ENCODE peak calls at places on chromosomes 7 and 10, in four cellular contexts. T is HCT116, V is H1, B is HepG2. K is an unnamed sample.

GRCh38 chr10:121579656-121580055 is 18.6 kb downstream of the FGFR2 start:
- DNase-seq in B (no peak), T (no peak), V (no peak), K (no peak)

GRCh38 chr7:100546129-100546867 is 7.3 kb downstream of the AGFG2 start:
- DNase-seq in T (no peak), B (peak), V (no peak), K (no peak)

GRCh38 chr7:155680864-155681263 is 36.4 kb downstream of the RBM33 start:
- DNase-seq in V (no peak), T (no peak), B (no peak), K (no peak)

GRCh38 chr7:73429218-73429617 is 4.4 kb upstream of the FZD9 start:
- DNase-seq in V (no peak), T (no peak), B (no peak), K (no peak)

GRCh38 chr7:112140600-112140999 is 65.6 kb downstream of the DOCK4 start:
- DNase-seq in V (no peak), B (no peak), T (no peak), K (no peak)

GRCh38 chr10:112835933-112836564 is 114.0 kb upstream of the TCF7L2 start:
- DNase-seq in V (no peak), T (no peak), B (peak), K (no peak)

GRCh38 chr7:94129443-94130140 is 125.4 kb upstream of the BET1 start:
- DNase-seq in T (no peak), B (peak), V (no peak), K (no peak)

GRCh38 chr7:37067961-37068536 is 343.8 kb upstream of the AOAH start:
- DNase-seq in B (no peak), T (no peak), V (no peak), K (no peak)

GRCh38 chr7:158357898-158358821 is 229.5 kb downstream of the PTPRN2 start:
- DNase-seq in V (no peak), B (no peak), T (no peak), K (no peak)

GRCh38 chr10:37794305-37794976 is 63.0 kb downstream of the ZNF248 start:
- DNase-seq in T (no peak), V (no peak), B (peak), K (no peak)

GRCh38 chr7:95865716-95866371 is 93.5 kb downstream of the DYNC1I1 start:
- DNase-seq in V (no peak), B (peak), T (peak), K (no peak)

GRCh38 chr10:30231071-30231652 is 117.9 kb downstream of the MTPAP start:
- DNase-seq in B (peak), V (no peak), T (no peak), K (no peak)

GRCh38 chr10:69439813-69440506 is 11.3 kb upstream of the TSPAN15 start:
- DNase-seq in V (no peak), B (peak), T (no peak), K (no peak)

GRCh38 chr10:89235073-89235798 is 16.3 kb downstream of the LIPA start:
- DNase-seq in B (no peak), T (no peak), V (no peak), K (no peak)

GRCh38 chr10:19505320-19506092 is 310.7 kb upstream of the PLXDC2 start:
- DNase-seq in T (no peak), V (no peak), B (no peak), K (no peak)

GRCh38 chr7:21869785-21870402 is 75.8 kb downstream of the CDCA7L start:
- DNase-seq in V (no peak), T (no peak), B (no peak), K (no peak)

GRCh38 chr10:79473511-79474095 is 28.2 kb upstream of the ZCCHC24 start:
- DNase-seq in T (no peak), V (no peak), B (no peak), K (no peak)

GRCh38 chr7:66847879-66848810 is 72.9 kb upstream of the TMEM248 start:
- DNase-seq in V (no peak), B (peak), T (no peak), K (no peak)

GRCh38 chr7:128867842-128868623 is 5.4 kb downstream of the ATP6V1F start:
- DNase-seq in T (no peak), V (no peak), B (no peak), K (no peak)

GRCh38 chr7:91344248-91344647 is 80.0 kb downstream of the FZD1 start:
- DNase-seq in V (no peak), B (no peak), T (no peak), K (no peak)
- TF ChIP-seq SRF in V (no peak), B (no peak), T (no peak), K (no peak)

GRCh38 chr10:123747426-123747825 is 81.3 kb downstream of the GPR26 start:
- DNase-seq in B (no peak), V (no peak), T (no peak), K (no peak)
- TF ChIP-seq RAD21 in B (no peak), V (no peak), T (no peak), K (no peak)

GRCh38 chr10:49831352-49832040 is 69.4 kb upstream of the OGDHL start:
- DNase-seq in B (no peak), V (peak), T (no peak), K (no peak)
- TF ChIP-seq SRF in B (no peak), V (no peak), T (no peak), K (no peak)

GRCh38 chr10:77056650-77057049 is 581.0 kb downstream of the KCNMA1 start:
- DNase-seq in B (no peak), T (no peak), V (no peak), K (no peak)

GRCh38 chr10:77062381-77062780 is 575.2 kb downstream of the KCNMA1 start:
- DNase-seq in B (no peak), V (no peak), T (no peak), K (no peak)

DNA sequence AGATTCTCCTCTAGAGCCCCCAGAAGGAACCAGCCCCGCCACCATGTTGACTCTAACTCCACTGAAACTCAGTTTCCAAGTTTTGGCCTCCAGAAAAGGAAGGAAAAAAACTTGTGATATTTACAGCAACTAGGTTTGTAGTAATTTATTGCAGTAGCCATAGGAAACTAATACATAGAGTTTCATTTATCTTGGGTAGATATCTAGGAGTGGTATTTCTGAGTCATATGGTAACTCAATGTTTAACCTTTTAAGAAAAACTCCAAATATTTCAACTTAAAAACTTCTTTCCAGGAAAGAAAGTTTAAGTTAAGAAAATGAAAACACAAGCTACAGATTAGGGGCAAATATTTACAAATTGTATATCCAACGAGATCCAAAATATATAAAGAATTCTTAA is 576.7 kb downstream of the KCNMA1 start:
- DNase-seq in B (no peak), V (no peak), T (no peak), K (no peak)
- TF ChIP-seq RAD21 in B (no peak), V (no peak), T (no peak), K (no peak)

GRCh38 chr7:70585071-70585470 is 546.9 kb upstream of the GALNT17 start:
- DNase-seq in T (no peak), B (no peak), V (no peak), K (peak)
- TF ChIP-seq SRF in T (no peak), B (no peak), V (no peak), K (no peak)

GRCh38 chr10:128044961-128045832 is 81.0 kb downstream of the MKI67 start:
- DNase-seq in T (no peak), B (no peak), V (no peak), K (no peak)
- TF ChIP-seq RAD21 in T (no peak), B (no peak), V (no peak), K (no peak)

GRCh38 chr7:130207642-130208041 is at the start of gene SSMEM1:
- DNase-seq in B (no peak), V (no peak), T (no peak), K (peak)
- TF ChIP-seq SRF in B (no peak), V (no peak), T (no peak), K (no peak)

K was measured in K562.